ENCODE peak calls at places on chromosomes 12 and 14, in six cellular contexts. V is A549, F is GM12878, B is HepG2, L is K562, G is endothelial cell of umbilical vein. Q is an unnamed sample.

GRCh38 chr14:51462182-51462581 is 189.5 kb upstream of the FRMD6 start:
- DNase-seq in V (no peak), F (no peak), B (no peak), L (no peak), G (no peak), Q (no peak)

GRCh38 chr12:126617312-126617711 is 1552.1 kb downstream of the AACS start:
- DNase-seq in V (peak), F (no peak), B (no peak), L (peak), G (no peak), Q (peak)

GRCh38 chr14:23469127-23469905 is at the start of gene NGDN:
- DNase-seq in V (peak), F (peak), B (peak), L (peak), G (peak), Q (peak)

GRCh38 chr12:127489055-127489454 is 777.9 kb upstream of the TMEM132C start:
- DNase-seq in V (no peak), F (no peak), B (peak), L (no peak), G (no peak), Q (no peak)

GRCh38 chr12:119749666-119750065 is 81.7 kb downstream of the PRKAB1 start:
- DNase-seq in V (no peak), F (no peak), B (no peak), L (no peak), G (no peak), Q (no peak)

GRCh38 chr12:64610092-64610659 is at the start of gene RASSF3:
- DNase-seq in V (peak), F (no peak), B (peak), L (peak), G (peak), Q (peak)

GRCh38 chr14:47826809-47827208 is 151.4 kb upstream of the MDGA2 start:
- DNase-seq in V (no peak), F (no peak), B (no peak), L (no peak), G (no peak), Q (no peak)

GRCh38 chr14:58650857-58651256 is 13.1 kb downstream of the DACT1 start:
- DNase-seq in V (no peak), F (no peak), B (no peak), L (no peak), G (no peak), Q (no peak)

GRCh38 chr14:96693986-96694385 is 103.2 kb upstream of the VRK1 start:
- DNase-seq in V (no peak), F (no peak), B (peak), L (no peak), G (no peak), Q (no peak)

GRCh38 chr12:63394994-63395393 is 244.0 kb upstream of the AVPR1A start:
- DNase-seq in V (no peak), F (no peak), B (no peak), L (no peak), G (no peak), Q (no peak)

GRCh38 chr14:75427482-75428229 is at the start of gene JDP2:
- DNase-seq in V (peak), F (no peak), B (peak), L (peak), G (peak), Q (peak)

GRCh38 chr12:89999699-90000505 is 291.3 kb upstream of the ATP2B1 start:
- DNase-seq in V (no peak), F (no peak), B (no peak), L (no peak), G (peak), Q (no peak)

GRCh38 chr14:65287264-65288131 is 125.0 kb upstream of the FUT8 start:
- DNase-seq in V (no peak), F (no peak), B (no peak), L (no peak), G (peak), Q (peak)

GRCh38 chr12:57135939-57136338 is 7.7 kb downstream of the LRP1 start:
- DNase-seq in V (no peak), F (no peak), B (no peak), L (no peak), G (no peak), Q (no peak)

GRCh38 chr12:113392563-113392962 is 11.1 kb downstream of the SDS start:
- DNase-seq in V (no peak), F (no peak), B (no peak), L (no peak), G (no peak), Q (no peak)

GRCh38 chr12:107660230-107660629 is 25.4 kb upstream of the PWP1 start:
- DNase-seq in V (peak), F (no peak), B (no peak), L (peak), G (no peak), Q (peak)

GRCh38 chr12:21788089-21788983 is 13.8 kb upstream of the KCNJ8 start:
- DNase-seq in V (no peak), F (no peak), B (no peak), L (no peak), G (no peak), Q (no peak)

GRCh38 chr12:42790761-42791151 is 201.2 kb upstream of the PRICKLE1 start:
- DNase-seq in V (peak), F (no peak), B (no peak), L (peak), G (peak), Q (peak)

GRCh38 chr12:19115285-19115684 is 14.2 kb upstream of the PLEKHA5 start:
- DNase-seq in V (no peak), F (no peak), B (no peak), L (no peak), G (no peak), Q (no peak)

GRCh38 chr14:54446201-54446693 is 5.1 kb upstream of the CNIH1 start:
- DNase-seq in V (no peak), F (no peak), B (no peak), L (no peak), G (no peak), Q (peak)

GRCh38 chr14:23590198-23590597 is 11.6 kb upstream of the JPH4 start:
- DNase-seq in V (no peak), F (no peak), B (no peak), L (no peak), G (no peak), Q (no peak)

GRCh38 chr14:39097159-39097558 is 5.9 kb downstream of the SEC23A start:
- DNase-seq in V (peak), F (no peak), B (peak), L (no peak), G (peak), Q (peak)

GRCh38 chr12:104219908-104220404 is 4.4 kb downstream of the TXNRD1 start:
- DNase-seq in V (peak), F (no peak), B (peak), L (peak), G (peak), Q (peak)

GRCh38 chr12:130104596-130105253 is 57.5 kb upstream of the FZD10 start:
- DNase-seq in V (no peak), F (no peak), B (no peak), L (no peak), G (no peak), Q (no peak)

GRCh38 chr14:92794547-92794941 is 439 bp downstream of the GOLGA5 start:
- DNase-seq in V (no peak), F (no peak), B (no peak), L (peak), G (peak), Q (peak)

GRCh38 chr12:74418573-74418972 is 119.1 kb upstream of the ATXN7L3B start:
- DNase-seq in V (no peak), F (no peak), B (no peak), L (no peak), G (no peak), Q (no peak)

GRCh38 chr14:104030958-104031357 is 54.5 kb upstream of the ASPG start:
- DNase-seq in V (no peak), F (no peak), B (no peak), L (no peak), G (no peak), Q (no peak)

GRCh38 chr14:104031384-104031783 is 54.1 kb upstream of the ASPG start:
- DNase-seq in V (no peak), F (no peak), B (no peak), L (no peak), G (no peak), Q (no peak)

GRCh38 chr14:104023325-104024055 is 62.0 kb upstream of the ASPG start:
- DNase-seq in V (no peak), F (no peak), B (no peak), L (no peak), G (no peak), Q (no peak)

GRCh38 chr14:104025481-104025975 is 60.0 kb upstream of the ASPG start:
- DNase-seq in V (no peak), F (no peak), B (no peak), L (no peak), G (no peak), Q (no peak)

DNA sequence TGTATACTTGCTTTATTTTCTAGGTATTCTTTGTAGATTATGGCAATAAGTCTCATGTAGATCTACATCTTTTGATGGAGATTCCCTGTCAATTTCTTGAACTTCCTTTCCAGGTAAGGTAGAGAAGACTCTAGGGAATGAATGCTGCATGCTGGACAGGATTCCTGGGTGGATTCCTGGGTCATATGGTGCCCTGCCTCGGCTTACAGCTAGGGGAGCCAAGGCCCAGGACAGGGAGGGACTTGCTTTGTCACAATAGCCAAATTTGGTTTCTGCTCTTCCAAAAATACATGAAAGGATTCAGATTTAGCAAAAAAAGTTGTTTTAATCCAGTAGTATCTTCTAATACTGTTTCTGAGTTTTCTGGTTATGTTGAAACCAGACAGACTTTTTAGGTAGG is 59.5 kb upstream of the ASPG start:
- DNase-seq in V (no peak), F (no peak), B (no peak), L (no peak), G (no peak), Q (no peak)
- TF ChIP-seq CTCF in V (no peak), F (no peak), B (no peak), L (no peak), G (no peak), Q (no peak)

GRCh38 chr12:29743801-29744200 is 39.9 kb downstream of the TMTC1 start:
- DNase-seq in V (no peak), F (no peak), B (no peak), L (no peak), G (peak), Q (no peak)
- TF ChIP-seq MYC in V (no peak), F (no peak), B (no peak), L (no peak), G (no peak), Q (no peak)

GRCh38 chr12:9340422-9341259 is 132.4 kb upstream of the PZP start:
- DNase-seq in V (no peak), F (no peak), B (no peak), L (no peak), G (no peak), Q (no peak)
- TF ChIP-seq CTCF in V (no peak), F (no peak), B (no peak), L (peak), G (no peak), Q (no peak)

DNA sequence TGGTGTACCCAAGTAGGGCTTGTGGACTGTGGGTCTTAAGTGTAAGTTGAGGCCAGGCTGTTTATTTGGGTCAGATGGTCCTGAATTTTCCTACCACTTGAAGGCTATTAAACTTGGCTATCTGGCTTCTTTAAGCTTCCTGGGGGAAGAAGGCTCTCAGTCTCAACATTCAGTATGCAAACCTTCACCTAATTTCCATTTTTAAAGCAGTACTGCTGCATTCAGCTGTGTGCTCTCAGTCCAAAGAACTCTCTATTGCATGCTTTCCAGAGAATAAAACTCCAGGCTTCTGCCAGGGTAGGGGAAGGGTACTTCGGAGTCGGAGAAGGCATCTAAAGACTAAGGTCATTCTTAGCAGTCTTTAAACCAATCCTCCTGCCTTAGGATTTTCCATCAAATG is 124.4 kb downstream of the HELB start:
- DNase-seq in V (no peak), F (no peak), B (no peak), L (no peak), G (no peak), Q (no peak)
- TF ChIP-seq MYC in V (no peak), F (no peak), B (no peak), L (no peak), G (no peak), Q (no peak)

GRCh38 chr14:88380405-88380804 is 5.1 kb upstream of the SPATA7 start:
- DNase-seq in V (peak), F (no peak), B (no peak), L (no peak), G (no peak), Q (peak)
- TF ChIP-seq CTCF in V (peak), F (no peak), B (peak), L (peak), G (peak), Q (no peak)